ENCODE peak calls at places on chromosomes 7 and 10, in six cellular contexts. J is osteocyte; C is hippocampal formation; F is activated naive CD8-positive, alpha-beta T cell treated with anti-CD3 and anti-CD28 coated beads, Interleukin-2, amount 50 U/mL, for 24 hours; T is lower lobe of right lung; U is activated CD4-positive, CD25-positive, alpha-beta regulatory T cell. M is an unnamed sample.

GRCh38 chr10:48589266-48589665 is 15.6 kb downstream of the ARHGAP22 start:
- DNase-seq in J (no peak), C (no peak), F (no peak), T (no peak), U (no peak), M (no peak)

GRCh38 chr10:48496831-48497792 is 107.8 kb downstream of the ARHGAP22 start:
- DNase-seq in J (peak), C (no peak), F (no peak), T (no peak), U (no peak), M (peak)

GRCh38 chr7:127845497-127846214 is 185.6 kb downstream of the LRRC4 start:
- DNase-seq in J (no peak), C (peak), F (no peak), T (no peak), U (no peak), M (no peak)

GRCh38 chr7:4102231-4102841 is 579.8 kb upstream of the FOXK1 start:
- DNase-seq in J (no peak), C (no peak), F (no peak), T (no peak), U (no peak), M (no peak)

GRCh38 chr7:19215421-19215820 is 70.2 kb upstream of the FERD3L start:
- DNase-seq in J (no peak), C (no peak), F (no peak), T (no peak), U (no peak), M (no peak)

GRCh38 chr10:119947325-119947724 is 54.8 kb downstream of the SEC23IP start:
- DNase-seq in J (no peak), C (no peak), F (no peak), T (no peak), U (no peak), M (no peak)

GRCh38 chr7:102897856-102898531 is 14.8 kb upstream of the LRRC17 start:
- DNase-seq in J (no peak), C (no peak), F (no peak), T (peak), U (no peak), M (no peak)

GRCh38 chr7:133618970-133619369 is 366.1 kb downstream of the EXOC4 start:
- DNase-seq in J (no peak), C (no peak), F (no peak), T (no peak), U (no peak), M (no peak)

GRCh38 chr10:71765176-71765906 is 8.0 kb downstream of the VSIR start:
- DNase-seq in J (no peak), C (no peak), F (no peak), T (no peak), U (no peak), M (peak)

GRCh38 chr10:73340121-73340520 is 18.5 kb downstream of the CFAP70 start:
- DNase-seq in J (no peak), C (no peak), F (no peak), T (no peak), U (no peak), M (no peak)

GRCh38 chr10:79268100-79268670 is 79.1 kb upstream of the PPIF start:
- DNase-seq in J (no peak), C (no peak), F (no peak), T (no peak), U (no peak), M (peak)

GRCh38 chr7:41537024-41537423 is 165.9 kb downstream of the INHBA start:
- DNase-seq in J (no peak), C (no peak), F (no peak), T (no peak), U (no peak), M (no peak)

GRCh38 chr10:29598861-29599311 is 35.9 kb downstream of the SVIL start:
- DNase-seq in J (no peak), C (no peak), F (no peak), T (no peak), U (no peak), M (peak)

GRCh38 chr7:29304756-29305155 is 110.2 kb downstream of the CHN2 start:
- DNase-seq in J (no peak), C (no peak), F (no peak), T (no peak), U (no peak), M (no peak)

GRCh38 chr10:110398419-110399162 is 93.9 kb upstream of the SMNDC1 start:
- DNase-seq in J (peak), C (no peak), F (no peak), T (peak), U (no peak), M (no peak)

GRCh38 chr10:124000792-124001201 is 92.6 kb downstream of the CHST15 start:
- DNase-seq in J (peak), C (no peak), F (no peak), T (no peak), U (no peak), M (no peak)

M was measured in left ventricle myocardium superior.